ENCODE peak calls at places on chromosomes 4 and X, in seven cellular contexts. One of them, this sample, is unnamed.

GRCh38 chr4:27089186-27089585 is 228.5 kb downstream of the STIM2 start:
- DNase-seq in lower leg skin: peak; percentile 21
- DNase-seq in left ventricle myocardium inferior: no peak
- DNase-seq in GM23338: no peak
- DNase-seq in HCT116: no peak
- DNase-seq in COR-L47: no peak
- DNase-seq in stimulated activated CD4-positive, alpha-beta T cell treated with anti-CD3 and anti-CD28 coated beads, Interleukin-4, amount 100 ng/mL, for 1 hour: no peak
- DNase-seq in this sample: no peak

GRCh38 chr4:107279729-107280128 is 243.6 kb upstream of the DKK2 start:
- DNase-seq in stimulated activated CD4-positive, alpha-beta T cell treated with anti-CD3 and anti-CD28 coated beads, Interleukin-4, amount 100 ng/mL, for 1 hour: no peak
- DNase-seq in left ventricle myocardium inferior: no peak
- DNase-seq in GM23338: no peak
- DNase-seq in HCT116: no peak
- DNase-seq in lower leg skin: no peak
- DNase-seq in COR-L47: no peak
- DNase-seq in this sample: no peak

GRCh38 chr4:71107732-71108131 is 114.3 kb downstream of the DCK start:
- DNase-seq in lower leg skin: no peak
- DNase-seq in left ventricle myocardium inferior: no peak
- DNase-seq in COR-L47: no peak
- DNase-seq in HCT116: no peak
- DNase-seq in GM23338: no peak
- DNase-seq in stimulated activated CD4-positive, alpha-beta T cell treated with anti-CD3 and anti-CD28 coated beads, Interleukin-4, amount 100 ng/mL, for 1 hour: no peak
- DNase-seq in this sample: no peak

GRCh38 chr4:90183254-90183653 is 56.1 kb downstream of the CCSER1 start:
- DNase-seq in left ventricle myocardium inferior: no peak
- DNase-seq in stimulated activated CD4-positive, alpha-beta T cell treated with anti-CD3 and anti-CD28 coated beads, Interleukin-4, amount 100 ng/mL, for 1 hour: no peak
- DNase-seq in COR-L47: peak; percentile 23
- DNase-seq in HCT116: no peak
- DNase-seq in lower leg skin: no peak
- DNase-seq in GM23338: no peak
- DNase-seq in this sample: no peak

GRCh38 chr4:158805628-158806471 is 37.0 kb downstream of the FNIP2 start:
- DNase-seq in lower leg skin: peak; percentile 75
- DNase-seq in HCT116: no peak
- DNase-seq in GM23338: no peak
- DNase-seq in COR-L47: no peak
- DNase-seq in stimulated activated CD4-positive, alpha-beta T cell treated with anti-CD3 and anti-CD28 coated beads, Interleukin-4, amount 100 ng/mL, for 1 hour: no peak
- DNase-seq in left ventricle myocardium inferior: no peak
- DNase-seq in this sample: peak; percentile 20

GRCh38 chrX:121172703-121173102 is 125.3 kb downstream of the GLUD2 start:
- DNase-seq in stimulated activated CD4-positive, alpha-beta T cell treated with anti-CD3 and anti-CD28 coated beads, Interleukin-4, amount 100 ng/mL, for 1 hour: no peak
- DNase-seq in lower leg skin: no peak
- DNase-seq in COR-L47: no peak
- DNase-seq in left ventricle myocardium inferior: no peak
- DNase-seq in HCT116: no peak
- DNase-seq in GM23338: no peak
- DNase-seq in this sample: no peak

GRCh38 chrX:116292183-116292582 is 121.6 kb downstream of the AGTR2 start:
- DNase-seq in GM23338: no peak
- DNase-seq in HCT116: no peak
- DNase-seq in lower leg skin: no peak
- DNase-seq in COR-L47: no peak
- DNase-seq in stimulated activated CD4-positive, alpha-beta T cell treated with anti-CD3 and anti-CD28 coated beads, Interleukin-4, amount 100 ng/mL, for 1 hour: no peak
- DNase-seq in left ventricle myocardium inferior: no peak
- DNase-seq in this sample: no peak

GRCh38 chr4:46270986-46271596 is 118.8 kb downstream of the GABRA2 start:
- DNase-seq in lower leg skin: no peak
- DNase-seq in left ventricle myocardium inferior: no peak
- DNase-seq in GM23338: peak; percentile 48
- DNase-seq in stimulated activated CD4-positive, alpha-beta T cell treated with anti-CD3 and anti-CD28 coated beads, Interleukin-4, amount 100 ng/mL, for 1 hour: no peak
- DNase-seq in COR-L47: no peak
- DNase-seq in HCT116: no peak
- DNase-seq in this sample: peak; percentile 60

GRCh38 chrX:119008122-119008744 is 33.8 kb downstream of the LONRF3 start:
- DNase-seq in HCT116: no peak
- DNase-seq in GM23338: peak; percentile 49
- DNase-seq in lower leg skin: no peak
- DNase-seq in COR-L47: peak; percentile 18
- DNase-seq in stimulated activated CD4-positive, alpha-beta T cell treated with anti-CD3 and anti-CD28 coated beads, Interleukin-4, amount 100 ng/mL, for 1 hour: peak; percentile 37
- DNase-seq in left ventricle myocardium inferior: no peak
- DNase-seq in this sample: peak; percentile 41

GRCh38 chr4:92387459-92388069 is 83.8 kb downstream of the GRID2 start:
- DNase-seq in lower leg skin: no peak
- DNase-seq in left ventricle myocardium inferior: no peak
- DNase-seq in HCT116: peak; percentile 68
- DNase-seq in COR-L47: peak; percentile 42
- DNase-seq in stimulated activated CD4-positive, alpha-beta T cell treated with anti-CD3 and anti-CD28 coated beads, Interleukin-4, amount 100 ng/mL, for 1 hour: no peak
- DNase-seq in GM23338: peak; percentile 86
- DNase-seq in this sample: peak; percentile 72

GRCh38 chrX:53456254-53456653 is 22.1 kb upstream of the HSD17B10 start:
- DNase-seq in GM23338: no peak
- DNase-seq in stimulated activated CD4-positive, alpha-beta T cell treated with anti-CD3 and anti-CD28 coated beads, Interleukin-4, amount 100 ng/mL, for 1 hour: no peak
- DNase-seq in HCT116: no peak
- DNase-seq in lower leg skin: no peak
- DNase-seq in COR-L47: no peak
- DNase-seq in left ventricle myocardium inferior: no peak
- DNase-seq in this sample: no peak

GRCh38 chrX:153549231-153549630 is 31.8 kb downstream of the ATP2B3 start:
- DNase-seq in lower leg skin: no peak
- DNase-seq in left ventricle myocardium inferior: no peak
- DNase-seq in COR-L47: no peak
- DNase-seq in HCT116: no peak
- DNase-seq in stimulated activated CD4-positive, alpha-beta T cell treated with anti-CD3 and anti-CD28 coated beads, Interleukin-4, amount 100 ng/mL, for 1 hour: no peak
- DNase-seq in GM23338: no peak
- DNase-seq in this sample: no peak

GRCh38 chrX:129726307-129727111 is 12.3 kb upstream of the XPNPEP2 start:
- DNase-seq in GM23338: peak; percentile 77
- DNase-seq in COR-L47: peak; percentile 31
- DNase-seq in stimulated activated CD4-positive, alpha-beta T cell treated with anti-CD3 and anti-CD28 coated beads, Interleukin-4, amount 100 ng/mL, for 1 hour: peak; percentile 29
- DNase-seq in left ventricle myocardium inferior: peak; percentile 46
- DNase-seq in lower leg skin: peak; percentile 87
- DNase-seq in HCT116: peak; percentile 28
- DNase-seq in this sample: peak; percentile 73

GRCh38 chrX:34873500-34874225 is 68.9 kb upstream of the FAM47B start:
- DNase-seq in left ventricle myocardium inferior: no peak
- DNase-seq in HCT116: no peak
- DNase-seq in stimulated activated CD4-positive, alpha-beta T cell treated with anti-CD3 and anti-CD28 coated beads, Interleukin-4, amount 100 ng/mL, for 1 hour: no peak
- DNase-seq in GM23338: no peak
- DNase-seq in COR-L47: no peak
- DNase-seq in lower leg skin: no peak
- DNase-seq in this sample: no peak

GRCh38 chr4:10237131-10237530 is 120.5 kb upstream of the WDR1 start:
- DNase-seq in stimulated activated CD4-positive, alpha-beta T cell treated with anti-CD3 and anti-CD28 coated beads, Interleukin-4, amount 100 ng/mL, for 1 hour: no peak
- DNase-seq in COR-L47: no peak
- DNase-seq in lower leg skin: no peak
- DNase-seq in left ventricle myocardium inferior: no peak
- DNase-seq in HCT116: no peak
- DNase-seq in GM23338: no peak
- DNase-seq in this sample: no peak

GRCh38 chrX:118074086-118074485 is 42.5 kb downstream of the KLHL13 start:
- DNase-seq in HCT116: no peak
- DNase-seq in lower leg skin: no peak
- DNase-seq in left ventricle myocardium inferior: no peak
- DNase-seq in GM23338: no peak
- DNase-seq in COR-L47: no peak
- DNase-seq in stimulated activated CD4-positive, alpha-beta T cell treated with anti-CD3 and anti-CD28 coated beads, Interleukin-4, amount 100 ng/mL, for 1 hour: no peak
- DNase-seq in this sample: no peak

GRCh38 chr4:48746608-48747374 is 33.3 kb downstream of the FRYL start:
- DNase-seq in stimulated activated CD4-positive, alpha-beta T cell treated with anti-CD3 and anti-CD28 coated beads, Interleukin-4, amount 100 ng/mL, for 1 hour: no peak
- DNase-seq in lower leg skin: no peak
- DNase-seq in left ventricle myocardium inferior: no peak
- DNase-seq in HCT116: no peak
- DNase-seq in COR-L47: no peak
- DNase-seq in GM23338: no peak
- DNase-seq in this sample: no peak

GRCh38 chr4:85370400-85371032 is 104.4 kb upstream of the ARHGAP24 start:
- DNase-seq in left ventricle myocardium inferior: no peak
- DNase-seq in GM23338: peak; percentile 69
- DNase-seq in COR-L47: peak; percentile 22
- DNase-seq in stimulated activated CD4-positive, alpha-beta T cell treated with anti-CD3 and anti-CD28 coated beads, Interleukin-4, amount 100 ng/mL, for 1 hour: no peak
- DNase-seq in lower leg skin: no peak
- DNase-seq in HCT116: peak; percentile 21
- DNase-seq in this sample: peak; percentile 50

GRCh38 chrX:40644821-40645358 is 2.5 kb downstream of the CXorf38 start:
- DNase-seq in lower leg skin: no peak
- DNase-seq in HCT116: no peak
- DNase-seq in stimulated activated CD4-positive, alpha-beta T cell treated with anti-CD3 and anti-CD28 coated beads, Interleukin-4, amount 100 ng/mL, for 1 hour: peak; percentile 13
- DNase-seq in left ventricle myocardium inferior: peak; percentile 25
- DNase-seq in GM23338: no peak
- DNase-seq in COR-L47: peak; percentile 1
- DNase-seq in this sample: peak; percentile 79

GRCh38 chr4:52704676-52705075 is 45.6 kb upstream of the USP46 start:
- DNase-seq in HCT116: no peak
- DNase-seq in stimulated activated CD4-positive, alpha-beta T cell treated with anti-CD3 and anti-CD28 coated beads, Interleukin-4, amount 100 ng/mL, for 1 hour: no peak
- DNase-seq in left ventricle myocardium inferior: no peak
- DNase-seq in COR-L47: peak; percentile 35
- DNase-seq in GM23338: no peak
- DNase-seq in lower leg skin: no peak
- DNase-seq in this sample: no peak

This sample was measured in KBM-7.